ENCODE peak calls at places on chromosome 19, in eight cellular contexts. One of them, this sample, is unnamed.

GRCh38 chr19:20472854-20473253 is 92.7 kb downstream of the ZNF737 start:
- DNase-seq in NCI-H1092 treated with DMSO at 0.1 percent for 48 hours: no peak
- DNase-seq in GM12865: no peak
- DNase-seq in effector CD4-positive, alpha-beta T cell: no peak
- DNase-seq in CD8-positive, alpha-beta memory T cell: no peak
- DNase-seq in HCT116: no peak
- DNase-seq in AG04449: no peak
- DNase-seq in stimulated activated CD4-positive, alpha-beta T cell treated with anti-CD3 and anti-CD28 coated beads, Interleukin-4, amount 100 ng/mL, for 4 hours: no peak
- DNase-seq in this sample: no peak

GRCh38 chr19:12749938-12750521 is 1.6 kb upstream of the BEST2 start:
- DNase-seq in NCI-H1092 treated with DMSO at 0.1 percent for 48 hours: peak; percentile 3
- DNase-seq in GM12865: no peak
- DNase-seq in AG04449: no peak
- DNase-seq in effector CD4-positive, alpha-beta T cell: no peak
- DNase-seq in stimulated activated CD4-positive, alpha-beta T cell treated with anti-CD3 and anti-CD28 coated beads, Interleukin-4, amount 100 ng/mL, for 4 hours: no peak
- DNase-seq in CD8-positive, alpha-beta memory T cell: no peak
- DNase-seq in HCT116: no peak
- DNase-seq in this sample: no peak

GRCh38 chr19:53927745-53928144 is 18.7 kb downstream of the CACNG7 start:
- DNase-seq in GM12865: peak; percentile 2
- DNase-seq in HCT116: no peak
- DNase-seq in NCI-H1092 treated with DMSO at 0.1 percent for 48 hours: no peak
- DNase-seq in CD8-positive, alpha-beta memory T cell: no peak
- DNase-seq in stimulated activated CD4-positive, alpha-beta T cell treated with anti-CD3 and anti-CD28 coated beads, Interleukin-4, amount 100 ng/mL, for 4 hours: peak; percentile 16
- DNase-seq in effector CD4-positive, alpha-beta T cell: peak; percentile 11
- DNase-seq in AG04449: no peak
- DNase-seq in this sample: no peak

GRCh38 chr19:44571830-44572661 is 41.3 kb upstream of the IGSF23 start:
- DNase-seq in HCT116: no peak
- DNase-seq in CD8-positive, alpha-beta memory T cell: no peak
- DNase-seq in AG04449: no peak
- DNase-seq in effector CD4-positive, alpha-beta T cell: no peak
- DNase-seq in stimulated activated CD4-positive, alpha-beta T cell treated with anti-CD3 and anti-CD28 coated beads, Interleukin-4, amount 100 ng/mL, for 4 hours: no peak
- DNase-seq in NCI-H1092 treated with DMSO at 0.1 percent for 48 hours: no peak
- DNase-seq in GM12865: no peak
- DNase-seq in this sample: no peak

GRCh38 chr19:50292216-50292827 is 36.9 kb downstream of the KCNC3 start:
- DNase-seq in CD8-positive, alpha-beta memory T cell: no peak
- DNase-seq in GM12865: no peak
- DNase-seq in AG04449: no peak
- DNase-seq in HCT116: no peak
- DNase-seq in effector CD4-positive, alpha-beta T cell: no peak
- DNase-seq in NCI-H1092 treated with DMSO at 0.1 percent for 48 hours: no peak
- DNase-seq in stimulated activated CD4-positive, alpha-beta T cell treated with anti-CD3 and anti-CD28 coated beads, Interleukin-4, amount 100 ng/mL, for 4 hours: no peak
- DNase-seq in this sample: no peak

GRCh38 chr19:13825489-13826475 is 30.5 kb downstream of the ZSWIM4 start:
- DNase-seq in stimulated activated CD4-positive, alpha-beta T cell treated with anti-CD3 and anti-CD28 coated beads, Interleukin-4, amount 100 ng/mL, for 4 hours: no peak
- DNase-seq in GM12865: no peak
- DNase-seq in CD8-positive, alpha-beta memory T cell: no peak
- DNase-seq in HCT116: no peak
- DNase-seq in NCI-H1092 treated with DMSO at 0.1 percent for 48 hours: no peak
- DNase-seq in AG04449: no peak
- DNase-seq in effector CD4-positive, alpha-beta T cell: no peak
- DNase-seq in this sample: no peak

GRCh38 chr19:30785728-30786127 is 413.5 kb downstream of the ZNF536 start:
- DNase-seq in AG04449: no peak
- DNase-seq in GM12865: no peak
- DNase-seq in HCT116: no peak
- DNase-seq in effector CD4-positive, alpha-beta T cell: no peak
- DNase-seq in stimulated activated CD4-positive, alpha-beta T cell treated with anti-CD3 and anti-CD28 coated beads, Interleukin-4, amount 100 ng/mL, for 4 hours: no peak
- DNase-seq in NCI-H1092 treated with DMSO at 0.1 percent for 48 hours: no peak
- DNase-seq in CD8-positive, alpha-beta memory T cell: no peak
- DNase-seq in this sample: no peak

GRCh38 chr19:1279782-1280341 is 4.5 kb downstream of the FAM174C start:
- DNase-seq in CD8-positive, alpha-beta memory T cell: peak; percentile 69
- DNase-seq in NCI-H1092 treated with DMSO at 0.1 percent for 48 hours: peak; percentile 66
- DNase-seq in stimulated activated CD4-positive, alpha-beta T cell treated with anti-CD3 and anti-CD28 coated beads, Interleukin-4, amount 100 ng/mL, for 4 hours: peak; percentile 76
- DNase-seq in HCT116: peak; percentile 64
- DNase-seq in AG04449: no peak
- DNase-seq in GM12865: peak; percentile 89
- DNase-seq in effector CD4-positive, alpha-beta T cell: peak; percentile 74
- DNase-seq in this sample: peak; percentile 70

GRCh38 chr19:18763674-18764590 is 27.2 kb downstream of the COMP start:
- DNase-seq in AG04449: peak; percentile 31
- DNase-seq in NCI-H1092 treated with DMSO at 0.1 percent for 48 hours: peak; percentile 44
- DNase-seq in effector CD4-positive, alpha-beta T cell: no peak
- DNase-seq in HCT116: no peak
- DNase-seq in stimulated activated CD4-positive, alpha-beta T cell treated with anti-CD3 and anti-CD28 coated beads, Interleukin-4, amount 100 ng/mL, for 4 hours: no peak
- DNase-seq in GM12865: no peak
- DNase-seq in CD8-positive, alpha-beta memory T cell: no peak
- DNase-seq in this sample: no peak

GRCh38 chr19:41997121-41997850 is 3.3 kb upstream of the ATP1A3 start:
- DNase-seq in HCT116: no peak
- DNase-seq in AG04449: no peak
- DNase-seq in stimulated activated CD4-positive, alpha-beta T cell treated with anti-CD3 and anti-CD28 coated beads, Interleukin-4, amount 100 ng/mL, for 4 hours: peak; percentile 36
- DNase-seq in effector CD4-positive, alpha-beta T cell: peak; percentile 30
- DNase-seq in GM12865: peak; percentile 26
- DNase-seq in CD8-positive, alpha-beta memory T cell: peak; percentile 24
- DNase-seq in NCI-H1092 treated with DMSO at 0.1 percent for 48 hours: peak; percentile 7
- DNase-seq in this sample: peak; percentile 17

GRCh38 chr19:14059093-14059480 is 2.8 kb downstream of the PALM3 start:
- DNase-seq in GM12865: peak; percentile 35
- DNase-seq in CD8-positive, alpha-beta memory T cell: peak; percentile 33
- DNase-seq in NCI-H1092 treated with DMSO at 0.1 percent for 48 hours: no peak
- DNase-seq in HCT116: no peak
- DNase-seq in stimulated activated CD4-positive, alpha-beta T cell treated with anti-CD3 and anti-CD28 coated beads, Interleukin-4, amount 100 ng/mL, for 4 hours: peak; percentile 48
- DNase-seq in AG04449: no peak
- DNase-seq in effector CD4-positive, alpha-beta T cell: peak; percentile 43
- DNase-seq in this sample: no peak

GRCh38 chr19:7124782-7125181 is 55.3 kb downstream of the ZNF557 start:
- DNase-seq in stimulated activated CD4-positive, alpha-beta T cell treated with anti-CD3 and anti-CD28 coated beads, Interleukin-4, amount 100 ng/mL, for 4 hours: no peak
- DNase-seq in HCT116: no peak
- DNase-seq in CD8-positive, alpha-beta memory T cell: no peak
- DNase-seq in GM12865: no peak
- DNase-seq in NCI-H1092 treated with DMSO at 0.1 percent for 48 hours: no peak
- DNase-seq in effector CD4-positive, alpha-beta T cell: no peak
- DNase-seq in AG04449: no peak
- DNase-seq in this sample: no peak

GRCh38 chr19:19269952-19270694 is 3.0 kb downstream of the TM6SF2 start:
- DNase-seq in stimulated activated CD4-positive, alpha-beta T cell treated with anti-CD3 and anti-CD28 coated beads, Interleukin-4, amount 100 ng/mL, for 4 hours: no peak
- DNase-seq in CD8-positive, alpha-beta memory T cell: no peak
- DNase-seq in GM12865: no peak
- DNase-seq in NCI-H1092 treated with DMSO at 0.1 percent for 48 hours: no peak
- DNase-seq in effector CD4-positive, alpha-beta T cell: no peak
- DNase-seq in HCT116: no peak
- DNase-seq in AG04449: no peak
- DNase-seq in this sample: no peak

GRCh38 chr19:4379383-4380253 is 20.7 kb downstream of the SH3GL1 start:
- DNase-seq in NCI-H1092 treated with DMSO at 0.1 percent for 48 hours: no peak
- DNase-seq in CD8-positive, alpha-beta memory T cell: peak; percentile 17
- DNase-seq in GM12865: peak; percentile 72
- DNase-seq in stimulated activated CD4-positive, alpha-beta T cell treated with anti-CD3 and anti-CD28 coated beads, Interleukin-4, amount 100 ng/mL, for 4 hours: peak; percentile 28
- DNase-seq in effector CD4-positive, alpha-beta T cell: no peak
- DNase-seq in HCT116: no peak
- DNase-seq in AG04449: no peak
- DNase-seq in this sample: peak; percentile 82

GRCh38 chr19:32372726-32373613 is 27.6 kb downstream of the ZNF507 start:
- DNase-seq in NCI-H1092 treated with DMSO at 0.1 percent for 48 hours: no peak
- DNase-seq in CD8-positive, alpha-beta memory T cell: no peak
- DNase-seq in effector CD4-positive, alpha-beta T cell: no peak
- DNase-seq in AG04449: no peak
- DNase-seq in HCT116: no peak
- DNase-seq in stimulated activated CD4-positive, alpha-beta T cell treated with anti-CD3 and anti-CD28 coated beads, Interleukin-4, amount 100 ng/mL, for 4 hours: no peak
- DNase-seq in GM12865: no peak
- DNase-seq in this sample: no peak

GRCh38 chr19:12647490-12648071 is 19.0 kb downstream of the MAN2B1 start:
- DNase-seq in NCI-H1092 treated with DMSO at 0.1 percent for 48 hours: peak; percentile 58
- DNase-seq in CD8-positive, alpha-beta memory T cell: no peak
- DNase-seq in effector CD4-positive, alpha-beta T cell: no peak
- DNase-seq in GM12865: peak; percentile 24
- DNase-seq in AG04449: no peak
- DNase-seq in HCT116: no peak
- DNase-seq in stimulated activated CD4-positive, alpha-beta T cell treated with anti-CD3 and anti-CD28 coated beads, Interleukin-4, amount 100 ng/mL, for 4 hours: peak; percentile 25
- DNase-seq in this sample: peak; percentile 42

GRCh38 chr19:5356918-5357317 is 16.3 kb upstream of the PTPRS start:
- DNase-seq in effector CD4-positive, alpha-beta T cell: no peak
- DNase-seq in stimulated activated CD4-positive, alpha-beta T cell treated with anti-CD3 and anti-CD28 coated beads, Interleukin-4, amount 100 ng/mL, for 4 hours: no peak
- DNase-seq in AG04449: no peak
- DNase-seq in HCT116: no peak
- DNase-seq in NCI-H1092 treated with DMSO at 0.1 percent for 48 hours: no peak
- DNase-seq in CD8-positive, alpha-beta memory T cell: no peak
- DNase-seq in GM12865: no peak
- DNase-seq in this sample: no peak

GRCh38 chr19:34661357-34661756 is 15.6 kb downstream of the SCGB2B2 start:
- DNase-seq in AG04449: no peak
- DNase-seq in stimulated activated CD4-positive, alpha-beta T cell treated with anti-CD3 and anti-CD28 coated beads, Interleukin-4, amount 100 ng/mL, for 4 hours: no peak
- DNase-seq in GM12865: no peak
- DNase-seq in CD8-positive, alpha-beta memory T cell: no peak
- DNase-seq in HCT116: no peak
- DNase-seq in NCI-H1092 treated with DMSO at 0.1 percent for 48 hours: peak; percentile 10
- DNase-seq in effector CD4-positive, alpha-beta T cell: no peak
- DNase-seq in this sample: no peak

GRCh38 chr19:17214531-17215124 is 529 bp upstream of the USE1 start:
- DNase-seq in HCT116: no peak
- DNase-seq in NCI-H1092 treated with DMSO at 0.1 percent for 48 hours: no peak
- DNase-seq in effector CD4-positive, alpha-beta T cell: no peak
- DNase-seq in AG04449: no peak
- DNase-seq in CD8-positive, alpha-beta memory T cell: no peak
- DNase-seq in GM12865: peak; percentile 18
- DNase-seq in stimulated activated CD4-positive, alpha-beta T cell treated with anti-CD3 and anti-CD28 coated beads, Interleukin-4, amount 100 ng/mL, for 4 hours: no peak
- DNase-seq in this sample: no peak

GRCh38 chr19:7013678-7014077 is 7.6 kb downstream of the MBD3L2B start:
- DNase-seq in GM12865: peak; percentile 62
- DNase-seq in CD8-positive, alpha-beta memory T cell: no peak
- DNase-seq in stimulated activated CD4-positive, alpha-beta T cell treated with anti-CD3 and anti-CD28 coated beads, Interleukin-4, amount 100 ng/mL, for 4 hours: no peak
- DNase-seq in effector CD4-positive, alpha-beta T cell: no peak
- DNase-seq in HCT116: no peak
- DNase-seq in NCI-H1092 treated with DMSO at 0.1 percent for 48 hours: no peak
- DNase-seq in AG04449: no peak
- DNase-seq in this sample: no peak

GRCh38 chr19:43759515-43759914 is 4.8 kb upstream of the SMG9 start:
- DNase-seq in CD8-positive, alpha-beta memory T cell: no peak
- DNase-seq in NCI-H1092 treated with DMSO at 0.1 percent for 48 hours: no peak
- DNase-seq in GM12865: peak; percentile 75
- DNase-seq in HCT116: peak; percentile 90
- DNase-seq in AG04449: no peak
- DNase-seq in effector CD4-positive, alpha-beta T cell: no peak
- DNase-seq in stimulated activated CD4-positive, alpha-beta T cell treated with anti-CD3 and anti-CD28 coated beads, Interleukin-4, amount 100 ng/mL, for 4 hours: no peak
- DNase-seq in this sample: no peak

GRCh38 chr19:53136432-53136831 is 3.7 kb upstream of the ZNF415 start:
- DNase-seq in stimulated activated CD4-positive, alpha-beta T cell treated with anti-CD3 and anti-CD28 coated beads, Interleukin-4, amount 100 ng/mL, for 4 hours: no peak
- DNase-seq in CD8-positive, alpha-beta memory T cell: no peak
- DNase-seq in HCT116: no peak
- DNase-seq in GM12865: no peak
- DNase-seq in NCI-H1092 treated with DMSO at 0.1 percent for 48 hours: no peak
- DNase-seq in effector CD4-positive, alpha-beta T cell: no peak
- DNase-seq in AG04449: no peak
- DNase-seq in this sample: no peak

GRCh38 chr19:45099465-45100201 is 6.7 kb downstream of the PPP1R37 start:
- DNase-seq in HCT116: no peak
- DNase-seq in AG04449: no peak
- DNase-seq in GM12865: no peak
- DNase-seq in NCI-H1092 treated with DMSO at 0.1 percent for 48 hours: no peak
- DNase-seq in stimulated activated CD4-positive, alpha-beta T cell treated with anti-CD3 and anti-CD28 coated beads, Interleukin-4, amount 100 ng/mL, for 4 hours: no peak
- DNase-seq in effector CD4-positive, alpha-beta T cell: no peak
- DNase-seq in CD8-positive, alpha-beta memory T cell: no peak
- DNase-seq in this sample: no peak

GRCh38 chr19:35154535-35155406 is at the start of gene FXYD5:
- DNase-seq in GM12865: peak; percentile 58
- DNase-seq in AG04449: peak; percentile 29
- DNase-seq in HCT116: no peak
- DNase-seq in NCI-H1092 treated with DMSO at 0.1 percent for 48 hours: no peak
- DNase-seq in effector CD4-positive, alpha-beta T cell: peak; percentile 60
- DNase-seq in stimulated activated CD4-positive, alpha-beta T cell treated with anti-CD3 and anti-CD28 coated beads, Interleukin-4, amount 100 ng/mL, for 4 hours: peak; percentile 78
- DNase-seq in CD8-positive, alpha-beta memory T cell: peak; percentile 58
- DNase-seq in this sample: peak; percentile 47

GRCh38 chr19:12872941-12873890 is 8.0 kb downstream of the DNASE2 start:
- DNase-seq in NCI-H1092 treated with DMSO at 0.1 percent for 48 hours: no peak
- DNase-seq in CD8-positive, alpha-beta memory T cell: peak; percentile 52
- DNase-seq in effector CD4-positive, alpha-beta T cell: peak; percentile 28
- DNase-seq in stimulated activated CD4-positive, alpha-beta T cell treated with anti-CD3 and anti-CD28 coated beads, Interleukin-4, amount 100 ng/mL, for 4 hours: no peak
- DNase-seq in HCT116: no peak
- DNase-seq in GM12865: peak; percentile 58
- DNase-seq in AG04449: no peak
- DNase-seq in this sample: no peak

GRCh38 chr19:7529610-7530490 is 5.7 kb upstream of the PNPLA6 start:
- DNase-seq in effector CD4-positive, alpha-beta T cell: no peak
- DNase-seq in CD8-positive, alpha-beta memory T cell: no peak
- DNase-seq in HCT116: no peak
- DNase-seq in AG04449: no peak
- DNase-seq in NCI-H1092 treated with DMSO at 0.1 percent for 48 hours: no peak
- DNase-seq in stimulated activated CD4-positive, alpha-beta T cell treated with anti-CD3 and anti-CD28 coated beads, Interleukin-4, amount 100 ng/mL, for 4 hours: no peak
- DNase-seq in GM12865: no peak
- DNase-seq in this sample: no peak